ENCODE peak calls at places on chromosomes 2 and 18, in five cellular contexts. N is body of pancreas; I is CD8-positive, alpha-beta T cell; C is mucosa of descending colon; Z is endodermal cell. A is an unnamed sample. For H3K4me1, the result is how much of the 10 kb centered on the place peaks cover.

GRCh38 chr2:62296833-62297641 is 101.1 kb downstream of the B3GNT2 start:
- DNase-seq in I (no peak), C (no peak), N (no peak), Z (no peak), A (no peak)

GRCh38 chr2:127308586-127309138 is 14.7 kb upstream of the ERCC3 start:
- DNase-seq in N (no peak), C (no peak), Z (no peak), I (no peak), A (no peak)

GRCh38 chr2:177429688-177430325 is 37.2 kb downstream of the AGPS start:
- DNase-seq in N (no peak), C (no peak), I (no peak), Z (no peak), A (no peak)

GRCh38 chr2:129698593-129698992 is 280.9 kb upstream of the RAB6C start:
- DNase-seq in I (no peak), Z (no peak), N (peak), C (no peak), A (no peak)

GRCh38 chr2:219272995-219273394 is 6.2 kb upstream of the DNAJB2 start:
- DNase-seq in N (no peak), I (no peak), Z (no peak), C (no peak), A (no peak)

GRCh38 chr2:127678531-127678930 is 3.2 kb upstream of the LIMS2 start:
- DNase-seq in Z (peak), N (no peak), C (no peak), I (no peak), A (no peak)

GRCh38 chr2:60262178-60262577 is 291.3 kb downstream of the BCL11A start:
- DNase-seq in I (no peak), C (no peak), Z (no peak), N (no peak), A (no peak)

GRCh38 chr2:141911485-141912066 is 219.2 kb downstream of the LRP1B start:
- DNase-seq in N (peak), I (no peak), Z (peak), C (no peak), A (no peak)

GRCh38 chr2:192487636-192488035 is 292.9 kb upstream of the TMEFF2 start:
- DNase-seq in Z (no peak), I (no peak), N (no peak), C (peak), A (no peak)

GRCh38 chr2:3466482-3466863 is 52.9 kb downstream of the ADI1 start:
- DNase-seq in N (no peak), Z (no peak), I (no peak), C (no peak), A (no peak)

GRCh38 chr2:21424375-21424774 is 300.6 kb downstream of the TDRD15 start:
- DNase-seq in Z (no peak), C (peak), I (no peak), N (no peak), A (no peak)

GRCh38 chr2:182144780-182145170 is 159.1 kb downstream of the PPP1R1C start:
- DNase-seq in N (no peak), C (no peak), Z (no peak), I (no peak), A (no peak)

GRCh38 chr2:198054299-198054698 is 249.9 kb downstream of the PLCL1 start:
- DNase-seq in Z (peak), N (no peak), C (peak), I (peak), A (no peak)

GRCh38 chr2:98761267-98761781 is 30.4 kb upstream of the MGAT4A start:
- DNase-seq in C (no peak), N (no peak), I (peak), Z (no peak), A (no peak)

GRCh38 chr2:167733750-167734149 is 513.6 kb downstream of the STK39 start:
- DNase-seq in Z (no peak), C (no peak), I (no peak), N (no peak), A (no peak)

GRCh38 chr2:120786038-120786437 is 50.4 kb downstream of the GLI2 start:
- DNase-seq in Z (peak), I (no peak), N (no peak), C (no peak), A (no peak)

GRCh38 chr2:120780402-120780801 is 44.7 kb downstream of the GLI2 start:
- DNase-seq in Z (no peak), C (no peak), N (no peak), I (no peak), A (no peak)

GRCh38 chr2:120785228-120785966 is 49.7 kb downstream of the GLI2 start:
- DNase-seq in C (no peak), N (no peak), I (no peak), Z (peak), A (no peak)

GRCh38 chr2:120783969-120784372 is 48.3 kb downstream of the GLI2 start:
- DNase-seq in C (no peak), Z (no peak), I (no peak), N (no peak), A (no peak)

DNA sequence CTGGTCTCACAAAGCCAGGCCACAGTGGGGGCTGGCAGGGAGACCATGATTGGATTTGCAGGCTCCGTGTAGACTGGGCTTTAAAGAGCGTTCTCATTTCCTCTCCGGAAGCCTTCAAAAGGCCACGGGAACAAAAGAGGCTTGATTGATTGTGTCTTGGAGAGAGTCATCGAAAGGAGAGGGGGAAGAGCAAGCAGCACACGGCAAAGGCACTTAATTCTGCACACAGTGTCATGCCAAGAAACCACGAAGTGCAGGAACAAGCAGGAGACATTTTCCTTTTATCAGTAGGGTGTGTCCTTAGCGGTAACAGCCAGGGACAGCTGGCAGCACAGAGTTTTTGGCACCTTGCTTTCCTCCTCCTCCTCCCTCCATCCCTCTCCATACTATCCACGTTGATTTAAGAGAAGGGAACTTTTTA is 47.7 kb downstream of the GLI2 start:
- DNase-seq in Z (no peak), N (no peak), C (no peak), I (no peak), A (no peak)
- H3K4me1 ChIP-seq in Z (under half), N (under half), C (under half), I (under half), A (under half)

GRCh38 chr2:173146590-173146989 is 70.9 kb downstream of the MAP3K20 start:
- DNase-seq in I (no peak), N (no peak), C (no peak), Z (no peak), A (no peak)
- H3K4me1 ChIP-seq in I (under half), N (under half), C (under half), Z (under half), A (under half)

DNA sequence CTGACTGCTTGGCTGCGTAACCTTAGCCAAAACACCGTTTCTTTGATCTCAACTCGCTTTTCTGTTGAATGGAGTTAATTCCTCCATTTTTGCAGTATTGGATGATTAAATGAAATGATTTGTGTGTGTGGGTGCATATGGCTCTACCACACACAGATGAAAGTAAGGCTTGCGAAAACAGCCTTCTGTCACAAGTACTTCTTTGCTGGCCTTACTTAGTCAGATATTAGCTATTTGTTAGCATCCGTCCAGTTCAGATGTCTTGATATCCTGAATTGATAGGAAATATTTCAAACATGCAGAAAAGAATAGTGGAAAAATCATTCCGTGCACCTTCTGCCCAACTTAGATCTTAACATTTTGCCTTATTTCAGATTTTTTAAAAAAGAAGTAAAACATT is 21.8 kb downstream of the NCOA1 start:
- DNase-seq in C (no peak), Z (no peak), I (no peak), N (no peak), A (no peak)
- H3K4me1 ChIP-seq in C (under half), Z (under half), I (under half), N (half or more), A (half or more)

GRCh38 chr18:2979871-2980606 is 32.9 kb downstream of the LPIN2 start:
- DNase-seq in C (no peak), N (no peak), I (peak), Z (no peak), A (no peak)

GRCh38 chr18:2978626-2979025 is 34.3 kb downstream of the LPIN2 start:
- DNase-seq in N (no peak), C (no peak), Z (no peak), I (no peak), A (no peak)

GRCh38 chr18:2976733-2977132 is 36.2 kb downstream of the LPIN2 start:
- DNase-seq in Z (no peak), I (no peak), N (no peak), C (no peak), A (no peak)

GRCh38 chr18:2979027-2979570 is 33.8 kb downstream of the LPIN2 start:
- DNase-seq in Z (no peak), I (no peak), C (no peak), N (peak), A (no peak)

DNA sequence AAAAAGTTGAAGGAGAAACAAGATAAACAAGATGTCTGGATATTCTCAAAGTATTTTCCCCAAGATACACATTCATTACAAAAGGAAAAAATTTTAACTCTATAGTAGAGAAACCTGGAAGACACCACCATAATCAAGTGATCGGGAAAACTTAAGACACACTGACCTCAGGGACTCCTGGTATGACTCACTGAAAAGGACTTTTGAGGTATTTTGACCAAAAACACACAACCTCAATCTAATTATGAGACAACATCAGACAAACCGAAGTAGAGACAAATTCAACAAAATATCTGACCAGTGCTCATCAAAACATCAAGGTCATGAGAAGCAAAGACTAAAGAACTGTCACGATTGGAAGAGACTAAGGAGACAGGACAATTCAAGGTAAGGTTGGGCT is 34.7 kb downstream of the LPIN2 start:
- DNase-seq in C (no peak), Z (no peak), N (no peak), I (no peak), A (no peak)
- H3K4me1 ChIP-seq in C (under half), Z (under half), N (half or more), I (half or more), A (half or more)

GRCh38 chr2:69768789-69769188 is 26.9 kb downstream of the ANXA4 start:
- DNase-seq in Z (no peak), I (no peak), N (no peak), C (no peak), A (no peak)

GRCh38 chr2:69768217-69768616 is 26.3 kb downstream of the ANXA4 start:
- DNase-seq in C (no peak), I (no peak), Z (no peak), N (no peak), A (no peak)

GRCh38 chr2:69770747-69771146 is 28.8 kb downstream of the ANXA4 start:
- DNase-seq in C (no peak), Z (no peak), N (no peak), I (no peak), A (no peak)

GRCh38 chr2:69771461-69771860 is 29.5 kb downstream of the ANXA4 start:
- DNase-seq in Z (no peak), I (no peak), N (no peak), C (no peak), A (no peak)

GRCh38 chr2:69770193-69770702 is 28.3 kb downstream of the ANXA4 start:
- DNase-seq in C (peak), I (no peak), Z (no peak), N (no peak), A (no peak)
- H3K4me1 ChIP-seq in C (under half), I (under half), Z (under half), N (half or more), A (half or more)

GRCh38 chr18:57443247-57443646 is 8.1 kb downstream of the ONECUT2 start:
- DNase-seq in N (no peak), Z (no peak), I (no peak), C (no peak), A (no peak)
- H3K4me1 ChIP-seq in N (half or more), Z (under half), I (under half), C (under half), A (under half)

GRCh38 chr2:108981846-108982245 is 7.2 kb downstream of the EDAR start:
- DNase-seq in C (no peak), Z (no peak), N (no peak), I (no peak), A (no peak)

GRCh38 chr2:108975613-108976435 is 13.2 kb downstream of the EDAR start:
- DNase-seq in I (no peak), N (no peak), C (no peak), Z (no peak), A (no peak)

GRCh38 chr2:108982259-108982679 is 6.8 kb downstream of the EDAR start:
- DNase-seq in C (no peak), Z (no peak), N (no peak), I (no peak), A (no peak)

GRCh38 chr2:108980076-108980475 is 8.9 kb downstream of the EDAR start:
- DNase-seq in N (no peak), I (no peak), Z (no peak), C (no peak), A (no peak)

DNA sequence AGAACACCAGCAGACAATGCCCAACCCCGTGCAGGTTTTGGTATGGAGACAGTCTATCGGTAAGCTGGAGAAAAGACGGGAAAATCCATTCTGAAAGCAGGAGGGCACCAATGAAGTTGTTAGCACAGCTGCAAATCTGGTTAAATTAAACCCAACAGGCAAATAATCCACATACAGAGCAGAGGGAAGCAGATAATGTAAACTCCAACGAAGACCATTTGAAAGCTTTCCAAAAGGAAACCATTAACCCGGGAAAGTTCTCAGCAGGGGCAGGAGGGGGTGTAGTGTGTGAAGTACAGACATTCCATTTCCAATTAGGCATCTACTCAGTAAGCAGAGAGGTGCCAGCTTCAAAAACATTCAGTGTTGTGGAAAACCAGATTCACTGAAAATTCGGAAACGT is 10.3 kb downstream of the EDAR start:
- DNase-seq in N (no peak), Z (peak), I (no peak), C (no peak), A (no peak)
- H3K4me1 ChIP-seq in N (under half), Z (under half), I (under half), C (under half), A (under half)